ENCODE peak calls at places on chromosomes 2 and 18, in seven cellular contexts. S, U, W, D, R, N and V are unnamed samples.

GRCh38 chr18:2978626-2979025 is 34.3 kb downstream of the LPIN2 start:
- DNase-seq in S (no peak), U (no peak), W (no peak), D (peak; percentile 46), R (no peak), N (no peak), V (no peak)

GRCh38 chr2:69238449-69239031 is 148.5 kb downstream of the GFPT1 start:
- DNase-seq in S (no peak), U (no peak), W (no peak), D (no peak), R (no peak), N (no peak), V (no peak)

GRCh38 chr2:236170678-236171212 is 2.6 kb upstream of the GBX2 start:
- DNase-seq in S (no peak), U (no peak), W (no peak), D (no peak), R (no peak), N (no peak), V (no peak)

GRCh38 chr2:220504890-220505564 is 877.6 kb downstream of the SLC4A3 start:
- DNase-seq in S (no peak), U (no peak), W (no peak), D (no peak), R (no peak), N (no peak), V (no peak)

GRCh38 chr18:14974088-14974487 is 226.1 kb downstream of the ANKRD30B start:
- DNase-seq in S (no peak), U (no peak), W (no peak), D (no peak), R (no peak), N (no peak), V (no peak)

GRCh38 chr18:56298935-56299334 is 339.5 kb downstream of the TXNL1 start:
- DNase-seq in S (peak; percentile 2), U (no peak), W (peak; percentile 10), D (no peak), R (no peak), N (no peak), V (no peak)

GRCh38 chr2:1800716-1801388 is 56.5 kb upstream of the PXDN start:
- DNase-seq in S (no peak), U (no peak), W (no peak), D (no peak), R (no peak), N (no peak), V (no peak)

GRCh38 chr18:10235553-10235952 is 218.9 kb upstream of the APCDD1 start:
- DNase-seq in S (no peak), U (no peak), W (no peak), D (no peak), R (no peak), N (no peak), V (no peak)

GRCh38 chr18:34697891-34698290 is 12.2 kb upstream of the DTNA start:
- DNase-seq in S (no peak), U (no peak), W (no peak), D (no peak), R (no peak), N (no peak), V (no peak)

GRCh38 chr2:70498528-70498927 is 55.1 kb downstream of the TGFA start:
- DNase-seq in S (no peak), U (no peak), W (no peak), D (no peak), R (no peak), N (no peak), V (no peak)

GRCh38 chr2:55142518-55142917 is 89.6 kb downstream of the CLHC1 start:
- DNase-seq in S (no peak), U (no peak), W (no peak), D (no peak), R (no peak), N (no peak), V (no peak)

GRCh38 chr2:209970711-209971110 is 31.7 kb upstream of the RPE start:
- DNase-seq in S (no peak), U (no peak), W (no peak), D (no peak), R (no peak), N (no peak), V (no peak)

GRCh38 chr2:7748717-7749415 is 831.7 kb downstream of the RNF144A start:
- DNase-seq in S (no peak), U (peak; percentile 84), W (no peak), D (no peak), R (no peak), N (no peak), V (no peak)

GRCh38 chr18:57744211-57744694 is 58.9 kb downstream of the ATP8B1 start:
- DNase-seq in S (no peak), U (no peak), W (no peak), D (no peak), R (no peak), N (no peak), V (peak; percentile 40)

GRCh38 chr2:30265441-30266015 is 34.2 kb downstream of the LBH start:
- DNase-seq in S (no peak), U (no peak), W (no peak), D (no peak), R (no peak), N (no peak), V (no peak)

GRCh38 chr2:6846540-6846939 is 19.2 kb downstream of the CMPK2 start:
- DNase-seq in S (no peak), U (no peak), W (no peak), D (no peak), R (no peak), N (no peak), V (no peak)

GRCh38 chr2:230903251-230904150 is 21.5 kb downstream of the GPR55 start:
- DNase-seq in S (no peak), U (peak; percentile 20), W (no peak), D (peak; percentile 4), R (peak; percentile 7), N (no peak), V (peak; percentile 15)
- TF ChIP-seq POLR2AphosphoS5 in S (no peak), U (no peak), W (no peak), D (no peak), R (no peak), N (no peak), V (no peak)

GRCh38 chr2:37656512-37657423 is 14.7 kb downstream of the CDC42EP3 start:
- DNase-seq in S (no peak), U (no peak), W (no peak), D (no peak), R (no peak), N (no peak), V (no peak)
- TF ChIP-seq POLR2AphosphoS5 in S (no peak), U (peak; percentile 61), W (no peak), D (peak; percentile 85), R (no peak), N (peak; percentile 40), V (no peak)

GRCh38 chr2:218368621-218369153 is 12.0 kb downstream of the CATIP start:
- DNase-seq in S (no peak), U (no peak), W (no peak), D (peak; percentile 74), R (peak; percentile 47), N (no peak), V (no peak)
- TF ChIP-seq POLR2AphosphoS5 in S (no peak), U (no peak), W (no peak), D (peak; percentile 16), R (no peak), N (no peak), V (no peak)

GRCh38 chr2:159000072-159000471 is 31.6 kb downstream of the TANC1 start:
- DNase-seq in S (no peak), U (no peak), W (no peak), D (no peak), R (no peak), N (no peak), V (no peak)

GRCh38 chr2:159004849-159005248 is 36.4 kb downstream of the TANC1 start:
- DNase-seq in S (no peak), U (no peak), W (no peak), D (no peak), R (no peak), N (no peak), V (no peak)

GRCh38 chr2:158999458-158999857 is 31.0 kb downstream of the TANC1 start:
- DNase-seq in S (no peak), U (no peak), W (no peak), D (no peak), R (no peak), N (no peak), V (no peak)

GRCh38 chr2:159003555-159003954 is 35.1 kb downstream of the TANC1 start:
- DNase-seq in S (no peak), U (no peak), W (no peak), D (no peak), R (no peak), N (no peak), V (no peak)

GRCh38 chr2:159002465-159003130 is 34.2 kb downstream of the TANC1 start:
- DNase-seq in S (no peak), U (no peak), W (no peak), D (no peak), R (no peak), N (no peak), V (no peak)
- TF ChIP-seq POLR2AphosphoS5 in S (no peak), U (no peak), W (no peak), D (no peak), R (no peak), N (no peak), V (no peak)

DNA sequence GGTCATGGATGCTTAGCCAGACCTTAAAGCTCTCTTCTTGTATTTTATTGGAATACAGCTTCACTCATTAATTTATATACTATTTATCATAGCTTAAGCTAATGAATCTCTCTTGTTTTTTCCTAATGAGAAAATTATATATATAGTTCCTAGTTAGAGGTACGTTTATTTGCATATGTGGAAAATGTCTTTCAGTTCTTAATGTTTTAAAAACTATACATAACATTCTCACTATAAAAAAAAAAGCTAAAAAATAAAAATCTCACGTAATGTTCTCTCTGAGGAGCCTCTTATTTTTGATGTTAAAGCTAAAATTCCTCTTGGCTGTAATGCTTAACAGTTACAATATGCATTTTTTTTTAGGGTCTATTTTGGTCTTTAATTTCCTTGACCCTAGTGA is 16.6 kb downstream of the UGP2 start:
- DNase-seq in S (no peak), U (no peak), W (no peak), D (no peak), R (no peak), N (no peak), V (no peak)
- TF ChIP-seq POLR2AphosphoS5 in S (no peak), U (no peak), W (no peak), D (no peak), R (no peak), N (no peak), V (no peak)

GRCh38 chr2:230472619-230473018 is 56.6 kb downstream of the SP100 start:
- DNase-seq in S (no peak), U (no peak), W (no peak), D (no peak), R (no peak), N (no peak), V (no peak)

GRCh38 chr2:230473378-230473777 is 57.4 kb downstream of the SP100 start:
- DNase-seq in S (no peak), U (no peak), W (no peak), D (peak; percentile 31), R (no peak), N (no peak), V (no peak)

GRCh38 chr2:230475143-230475542 is 59.1 kb downstream of the SP100 start:
- DNase-seq in S (no peak), U (no peak), W (no peak), D (no peak), R (no peak), N (no peak), V (no peak)

DNA sequence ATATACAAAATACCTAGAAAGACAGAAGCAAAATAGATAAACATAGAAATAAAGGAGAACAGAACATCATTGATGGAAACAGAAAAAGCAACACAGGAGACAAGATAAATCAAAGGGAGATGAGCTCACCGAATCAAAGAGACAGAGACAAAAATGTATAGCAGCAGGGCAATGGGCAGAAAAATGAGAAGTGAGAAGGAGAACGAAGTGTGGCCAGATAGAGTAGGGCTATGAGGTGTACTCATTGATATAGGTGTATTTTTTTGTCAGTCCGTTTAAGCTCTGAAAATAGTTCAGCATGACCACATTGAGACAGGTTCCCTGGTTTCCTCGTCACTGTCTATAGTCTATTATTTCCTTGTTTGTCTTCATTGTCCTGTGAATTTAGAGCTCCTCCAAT is 55.1 kb downstream of the SP100 start:
- DNase-seq in S (no peak), U (no peak), W (no peak), D (no peak), R (no peak), N (no peak), V (no peak)
- TF ChIP-seq POLR2AphosphoS5 in S (no peak), U (no peak), W (no peak), D (no peak), R (no peak), N (no peak), V (no peak)